ENCODE peak calls at places on chromosomes 4 and X, in six cellular contexts. One of them, this sample, is unnamed.

GRCh38 chr4:1788254-1788973 is 4.7 kb upstream of the FGFR3 start:
- DNase-seq in naive thymus-derived CD4-positive, alpha-beta T cell: no peak
- DNase-seq in mammary epithelial cell: no peak
- DNase-seq in A549: no peak
- DNase-seq in GM12878: no peak
- DNase-seq in psoas muscle: no peak
- DNase-seq in this sample: no peak

GRCh38 chr4:104381729-104382128 is 113.0 kb downstream of the CXXC4 start:
- DNase-seq in naive thymus-derived CD4-positive, alpha-beta T cell: no peak
- DNase-seq in mammary epithelial cell: no peak
- DNase-seq in A549: no peak
- DNase-seq in GM12878: no peak
- DNase-seq in psoas muscle: no peak
- DNase-seq in this sample: no peak

GRCh38 chr4:4395849-4396627 is 9.1 kb downstream of the NSG1 start:
- DNase-seq in naive thymus-derived CD4-positive, alpha-beta T cell: no peak
- DNase-seq in mammary epithelial cell: no peak
- DNase-seq in A549: no peak
- DNase-seq in GM12878: no peak
- DNase-seq in psoas muscle: peak; percentile 28
- DNase-seq in this sample: peak; percentile 91

GRCh38 chr4:126018274-126018673 is 703.5 kb downstream of the FAT4 start:
- DNase-seq in naive thymus-derived CD4-positive, alpha-beta T cell: no peak
- DNase-seq in mammary epithelial cell: no peak
- DNase-seq in A549: no peak
- DNase-seq in GM12878: no peak
- DNase-seq in psoas muscle: no peak
- DNase-seq in this sample: no peak

GRCh38 chr4:1463927-1464540 is 57.8 kb upstream of the NKX1-1 start:
- DNase-seq in naive thymus-derived CD4-positive, alpha-beta T cell: no peak
- DNase-seq in mammary epithelial cell: no peak
- DNase-seq in A549: no peak
- DNase-seq in GM12878: no peak
- DNase-seq in psoas muscle: no peak
- DNase-seq in this sample: no peak

GRCh38 chr4:18343581-18343980 is 322.0 kb upstream of the LCORL start:
- DNase-seq in naive thymus-derived CD4-positive, alpha-beta T cell: no peak
- DNase-seq in mammary epithelial cell: no peak
- DNase-seq in A549: no peak
- DNase-seq in GM12878: no peak
- DNase-seq in psoas muscle: no peak
- DNase-seq in this sample: no peak

GRCh38 chr4:169252339-169253086 is 18.2 kb downstream of the SH3RF1 start:
- DNase-seq in naive thymus-derived CD4-positive, alpha-beta T cell: no peak
- DNase-seq in mammary epithelial cell: no peak
- DNase-seq in A549: no peak
- DNase-seq in GM12878: no peak
- DNase-seq in psoas muscle: no peak
- DNase-seq in this sample: no peak

GRCh38 chr4:147799986-147800555 is 68.2 kb downstream of the ARHGAP10 start:
- DNase-seq in naive thymus-derived CD4-positive, alpha-beta T cell: peak; percentile 41
- DNase-seq in mammary epithelial cell: no peak
- DNase-seq in A549: no peak
- DNase-seq in GM12878: peak; percentile 92
- DNase-seq in psoas muscle: no peak
- DNase-seq in this sample: peak; percentile 33

GRCh38 chr4:140300271-140300970 is 73.0 kb upstream of the SCOC start:
- DNase-seq in naive thymus-derived CD4-positive, alpha-beta T cell: no peak
- DNase-seq in mammary epithelial cell: peak; percentile 89
- DNase-seq in A549: peak; percentile 42
- DNase-seq in GM12878: no peak
- DNase-seq in psoas muscle: no peak
- DNase-seq in this sample: no peak

GRCh38 chr4:14478504-14478903 is 523.8 kb upstream of the CPEB2 start:
- DNase-seq in naive thymus-derived CD4-positive, alpha-beta T cell: no peak
- DNase-seq in mammary epithelial cell: no peak
- DNase-seq in A549: no peak
- DNase-seq in GM12878: no peak
- DNase-seq in psoas muscle: no peak
- DNase-seq in this sample: no peak

GRCh38 chr4:112152496-112152895 is 7.2 kb downstream of the FAM241A start:
- DNase-seq in naive thymus-derived CD4-positive, alpha-beta T cell: no peak
- DNase-seq in mammary epithelial cell: no peak
- DNase-seq in A549: no peak
- DNase-seq in GM12878: no peak
- DNase-seq in psoas muscle: no peak
- DNase-seq in this sample: no peak

GRCh38 chr4:112153222-112153791 is 8.1 kb downstream of the FAM241A start:
- DNase-seq in naive thymus-derived CD4-positive, alpha-beta T cell: peak; percentile 12
- DNase-seq in mammary epithelial cell: no peak
- DNase-seq in A549: no peak
- DNase-seq in GM12878: no peak
- DNase-seq in psoas muscle: no peak
- DNase-seq in this sample: no peak

GRCh38 chr4:112145820-112146813 is 863 bp downstream of the FAM241A start:
- DNase-seq in naive thymus-derived CD4-positive, alpha-beta T cell: peak; percentile 59
- DNase-seq in mammary epithelial cell: peak; percentile 64
- DNase-seq in A549: peak; percentile 39
- DNase-seq in GM12878: peak; percentile 17
- DNase-seq in psoas muscle: peak; percentile 69
- DNase-seq in this sample: peak; percentile 77

GRCh38 chr4:112147697-112148096 is 2.4 kb downstream of the FAM241A start:
- DNase-seq in naive thymus-derived CD4-positive, alpha-beta T cell: no peak
- DNase-seq in mammary epithelial cell: no peak
- DNase-seq in A549: no peak
- DNase-seq in GM12878: no peak
- DNase-seq in psoas muscle: no peak
- DNase-seq in this sample: no peak

GRCh38 chr4:112150920-112151319 is 5.7 kb downstream of the FAM241A start:
- DNase-seq in naive thymus-derived CD4-positive, alpha-beta T cell: no peak
- DNase-seq in mammary epithelial cell: no peak
- DNase-seq in A549: no peak
- DNase-seq in GM12878: no peak
- DNase-seq in psoas muscle: no peak
- DNase-seq in this sample: no peak
- H3K4me1 ChIP-seq in naive thymus-derived CD4-positive, alpha-beta T cell: peaks cover 27% of the 10 kb centered on the region
- H3K4me1 ChIP-seq in mammary epithelial cell: peaks cover 8% of the 10 kb centered on the region
- H3K4me1 ChIP-seq in A549: peaks cover 3% of the 10 kb centered on the region
- H3K4me1 ChIP-seq in GM12878: no peaks in the 10 kb centered on the region
- H3K4me1 ChIP-seq in psoas muscle: peaks cover 15% of the 10 kb centered on the region
- H3K4me1 ChIP-seq in this sample: no peaks in the 10 kb centered on the region

GRCh38 chr4:30721353-30722091 is 1.4 kb downstream of the PCDH7 start:
- DNase-seq in naive thymus-derived CD4-positive, alpha-beta T cell: no peak
- DNase-seq in mammary epithelial cell: peak; percentile 69
- DNase-seq in A549: peak; percentile 12
- DNase-seq in GM12878: no peak
- DNase-seq in psoas muscle: peak; percentile 60
- DNase-seq in this sample: peak; percentile 83
- H3K4me1 ChIP-seq in naive thymus-derived CD4-positive, alpha-beta T cell: peaks cover 6% of the 10 kb centered on the region
- H3K4me1 ChIP-seq in mammary epithelial cell: peaks cover 36% of the 10 kb centered on the region
- H3K4me1 ChIP-seq in A549: peaks cover 5% of the 10 kb centered on the region
- H3K4me1 ChIP-seq in GM12878: no peaks in the 10 kb centered on the region
- H3K4me1 ChIP-seq in psoas muscle: peaks cover 3% of the 10 kb centered on the region
- H3K4me1 ChIP-seq in this sample: peaks cover 11% of the 10 kb centered on the region

DNA sequence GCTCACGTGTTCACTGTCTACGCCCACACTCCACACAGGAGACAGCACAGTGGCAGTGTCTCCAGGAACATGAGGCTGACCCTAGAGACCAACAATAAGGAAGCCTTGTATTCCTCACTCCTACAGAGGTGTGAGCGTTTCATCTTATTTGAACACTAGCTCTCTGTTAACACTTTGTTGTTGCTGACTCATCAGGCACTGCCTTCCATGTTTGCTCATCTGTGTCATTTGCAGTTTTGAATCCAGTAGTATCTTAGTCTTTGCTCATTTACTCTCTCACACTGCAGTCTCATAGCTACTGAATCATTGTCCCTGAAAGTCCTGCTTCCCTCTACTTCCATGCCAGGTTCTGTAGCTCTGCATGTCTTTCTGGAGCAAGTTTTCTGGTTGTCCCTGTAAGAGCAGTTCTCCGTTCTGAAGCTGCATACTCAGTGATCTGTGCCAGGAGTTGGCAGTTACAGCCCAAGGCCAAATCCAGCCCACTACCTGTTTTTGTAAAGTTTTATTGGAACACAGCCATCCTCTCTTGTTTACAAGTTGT is 80.3 kb upstream of the DCLK2 start:
- DNase-seq in naive thymus-derived CD4-positive, alpha-beta T cell: no peak
- DNase-seq in mammary epithelial cell: peak; percentile 84
- DNase-seq in A549: peak; percentile 71
- DNase-seq in GM12878: no peak
- DNase-seq in psoas muscle: no peak
- DNase-seq in this sample: no peak
- H3K4me1 ChIP-seq in naive thymus-derived CD4-positive, alpha-beta T cell: no peaks in the 10 kb centered on the region
- H3K4me1 ChIP-seq in mammary epithelial cell: peaks cover 13% of the 10 kb centered on the region
- H3K4me1 ChIP-seq in A549: peaks cover 42% of the 10 kb centered on the region
- H3K4me1 ChIP-seq in GM12878: no peaks in the 10 kb centered on the region
- H3K4me1 ChIP-seq in psoas muscle: no peaks in the 10 kb centered on the region
- H3K4me1 ChIP-seq in this sample: no peaks in the 10 kb centered on the region

DNA sequence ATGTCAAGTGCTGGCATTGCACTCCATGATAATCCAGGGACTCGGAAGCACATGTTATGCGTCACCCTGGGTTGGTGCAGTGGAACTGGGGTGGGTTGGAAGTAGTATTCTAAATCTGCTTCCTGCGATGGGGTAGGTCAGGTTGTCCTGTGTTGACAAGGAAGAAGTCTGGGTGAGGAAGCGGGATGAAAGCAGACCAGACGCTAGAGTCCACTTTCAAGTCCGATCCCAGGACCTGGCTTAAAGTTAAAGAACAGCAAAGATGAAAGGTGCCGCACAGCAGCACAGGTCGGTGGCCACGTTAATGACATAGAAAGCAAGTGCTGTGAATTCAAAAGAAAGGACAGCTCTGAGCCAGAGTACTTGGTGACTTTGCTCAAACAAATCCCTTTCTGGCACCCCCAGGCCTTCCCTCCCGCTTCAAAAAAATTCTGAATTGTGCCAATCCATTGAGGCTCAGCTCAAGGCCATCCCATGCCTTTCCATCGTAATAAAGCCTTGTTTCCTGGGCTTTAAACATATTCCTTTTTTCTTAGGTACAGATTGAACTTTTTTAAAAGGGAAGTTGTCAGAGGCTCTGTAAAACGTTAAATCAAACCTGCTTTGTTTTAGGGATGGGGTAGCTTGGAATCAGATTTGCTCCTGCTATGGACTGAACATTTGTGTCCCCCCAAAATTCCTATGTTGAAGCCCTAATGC is 117.7 kb downstream of the PTTG2 start:
- DNase-seq in naive thymus-derived CD4-positive, alpha-beta T cell: no peak
- DNase-seq in mammary epithelial cell: no peak
- DNase-seq in A549: no peak
- DNase-seq in GM12878: no peak
- DNase-seq in psoas muscle: no peak
- DNase-seq in this sample: no peak
- H3K4me1 ChIP-seq in naive thymus-derived CD4-positive, alpha-beta T cell: no peaks in the 10 kb centered on the region
- H3K4me1 ChIP-seq in mammary epithelial cell: peaks cover 12% of the 10 kb centered on the region
- H3K4me1 ChIP-seq in A549: peaks cover 27% of the 10 kb centered on the region
- H3K4me1 ChIP-seq in GM12878: peaks cover 48% of the 10 kb centered on the region
- H3K4me1 ChIP-seq in psoas muscle: peaks cover 6% of the 10 kb centered on the region
- H3K4me1 ChIP-seq in this sample: no peaks in the 10 kb centered on the region

DNA sequence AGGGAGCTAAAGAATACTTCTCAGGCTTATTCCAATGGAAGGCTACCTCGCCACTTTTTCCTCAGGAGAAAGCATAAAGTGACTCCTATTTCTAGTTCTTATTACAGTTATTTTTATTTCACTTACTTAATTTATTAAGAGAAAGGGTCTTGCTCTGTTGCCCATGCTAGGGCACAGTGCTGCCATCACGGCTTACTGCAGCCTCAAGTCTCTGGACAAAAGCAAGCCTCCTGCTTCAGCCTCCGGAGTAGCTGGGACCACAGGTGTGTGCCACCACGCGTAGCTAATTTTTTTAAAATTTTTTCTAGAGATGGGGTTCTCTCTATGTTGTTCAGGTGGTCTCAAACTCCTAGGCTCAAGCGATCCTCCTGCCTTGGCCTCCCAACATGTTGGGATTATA is 36.0 kb upstream of the CHRNA9 start:
- DNase-seq in naive thymus-derived CD4-positive, alpha-beta T cell: no peak
- DNase-seq in mammary epithelial cell: no peak
- DNase-seq in A549: no peak
- DNase-seq in GM12878: no peak
- DNase-seq in psoas muscle: no peak
- DNase-seq in this sample: no peak
- H3K4me1 ChIP-seq in naive thymus-derived CD4-positive, alpha-beta T cell: peaks cover 70% of the 10 kb centered on the region
- H3K4me1 ChIP-seq in mammary epithelial cell: peaks cover 8% of the 10 kb centered on the region
- H3K4me1 ChIP-seq in A549: peaks cover 14% of the 10 kb centered on the region
- H3K4me1 ChIP-seq in GM12878: peaks cover 32% of the 10 kb centered on the region
- H3K4me1 ChIP-seq in psoas muscle: no peaks in the 10 kb centered on the region
- H3K4me1 ChIP-seq in this sample: no peaks in the 10 kb centered on the region

DNA sequence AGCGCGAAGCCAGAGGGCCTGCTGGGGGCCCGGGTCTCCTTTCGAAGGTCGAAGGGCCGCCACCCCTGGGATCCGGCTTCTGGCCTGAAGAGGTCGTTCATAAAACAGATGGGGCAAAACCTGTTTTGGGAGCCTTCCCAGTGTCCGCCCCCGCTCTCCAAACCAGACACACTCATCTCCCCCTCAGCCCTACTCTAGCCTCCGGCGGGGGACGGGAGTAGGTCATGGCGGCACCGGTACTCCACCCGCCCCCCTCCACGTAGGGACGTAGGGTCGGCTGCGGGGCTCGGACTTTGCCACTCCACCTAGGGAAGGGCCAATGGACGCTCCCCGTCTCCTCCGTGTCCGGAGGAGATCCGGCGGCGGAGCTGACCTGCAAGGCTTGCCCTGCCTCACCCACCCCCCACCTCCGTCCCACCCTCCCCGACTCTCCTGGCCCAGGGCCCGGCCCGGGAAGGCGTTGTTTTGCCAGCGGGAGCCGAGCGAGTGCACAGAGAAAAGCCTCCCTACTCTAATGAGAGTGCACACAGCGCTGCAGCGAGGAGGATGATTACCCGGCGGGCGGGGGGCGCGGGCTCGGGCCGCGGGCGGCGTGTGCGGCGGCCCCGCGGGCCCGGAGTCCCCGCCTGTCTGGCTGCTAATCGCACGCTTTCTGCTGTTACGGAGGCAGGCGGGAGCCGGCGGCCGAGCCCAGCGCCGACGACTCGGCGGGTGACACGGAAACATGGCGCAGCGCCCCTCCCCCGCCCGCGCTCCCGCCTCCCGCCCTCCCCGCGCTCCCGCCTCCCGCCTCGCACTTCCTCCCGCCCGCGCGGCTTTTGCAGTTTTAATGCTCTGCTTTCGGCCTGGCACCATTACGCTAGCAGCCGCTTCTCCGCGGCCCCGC is 8.3 kb upstream of the BCOR start:
- DNase-seq in naive thymus-derived CD4-positive, alpha-beta T cell: peak; percentile 69
- DNase-seq in mammary epithelial cell: peak; percentile 33
- DNase-seq in A549: peak; percentile 74
- DNase-seq in GM12878: no peak
- DNase-seq in psoas muscle: peak; percentile 80
- DNase-seq in this sample: peak; percentile 88
- H3K4me1 ChIP-seq in naive thymus-derived CD4-positive, alpha-beta T cell: no peaks in the 10 kb centered on the region
- H3K4me1 ChIP-seq in mammary epithelial cell: peaks cover 15% of the 10 kb centered on the region
- H3K4me1 ChIP-seq in A549: peaks cover 23% of the 10 kb centered on the region
- H3K4me1 ChIP-seq in GM12878: peaks cover 11% of the 10 kb centered on the region
- H3K4me1 ChIP-seq in psoas muscle: peaks cover 23% of the 10 kb centered on the region
- H3K4me1 ChIP-seq in this sample: peaks cover 45% of the 10 kb centered on the region